ENCODE peak calls at places on chromosome 19, in five cellular contexts. O, W, R, N and L are unnamed samples.

GRCh38 chr19:45560686-45561085 is 23.9 kb downstream of the OPA3 start:
- DNase-seq in O (no peak), N (no peak), R (no peak), W (no peak), L (no peak)

GRCh38 chr19:48511800-48512503 is at the start of gene LMTK3:
- DNase-seq in R (peak), O (peak), W (peak), N (no peak), L (no peak)

GRCh38 chr19:48674216-48674809 is 1.5 kb upstream of the NTN5 start:
- DNase-seq in O (no peak), N (no peak), W (no peak), R (peak), L (no peak)

GRCh38 chr19:10230155-10230903 is 802 bp downstream of the S1PR2 start:
- DNase-seq in R (peak), N (no peak), O (no peak), W (no peak), L (no peak)

GRCh38 chr19:46878613-46879375 is 18.0 kb downstream of the ARHGAP35 start:
- DNase-seq in W (no peak), N (no peak), O (no peak), R (no peak), L (no peak)

GRCh38 chr19:4694211-4694987 is 24.3 kb upstream of the MYDGF start:
- DNase-seq in R (no peak), O (peak), W (peak), N (no peak), L (no peak)

GRCh38 chr19:10333758-10334339 is 520 bp upstream of the RAVER1 start:
- DNase-seq in W (no peak), N (no peak), O (no peak), R (peak), L (no peak)

GRCh38 chr19:55109527-55110291 is 7.7 kb downstream of the PPP1R12C start:
- DNase-seq in W (no peak), R (no peak), O (no peak), N (no peak), L (no peak)

GRCh38 chr19:57010541-57010940 is 109.2 kb upstream of the USP29 start:
- DNase-seq in W (no peak), R (no peak), N (no peak), O (no peak), L (no peak)

GRCh38 chr19:6292006-6292405 is 12.2 kb upstream of the MLLT1 start:
- DNase-seq in O (no peak), R (no peak), W (peak), N (no peak), L (no peak)

GRCh38 chr19:47438793-47439220 is 19.5 kb upstream of the MEIS3 start:
- DNase-seq in W (no peak), O (no peak), R (peak), N (no peak), L (no peak)

GRCh38 chr19:54399189-54399588 is 16.1 kb upstream of the TTYH1 start:
- DNase-seq in N (no peak), O (no peak), W (no peak), R (no peak), L (no peak)

GRCh38 chr19:6073858-6074708 is 36.2 kb downstream of the RFX2 start:
- DNase-seq in W (no peak), N (no peak), R (no peak), O (no peak), L (no peak)

GRCh38 chr19:39127812-39128510 is 2.4 kb downstream of the PAK4 start:
- DNase-seq in W (no peak), O (no peak), R (no peak), N (no peak), L (no peak)

GRCh38 chr19:32351807-32352630 is 6.6 kb downstream of the ZNF507 start:
- DNase-seq in W (no peak), R (no peak), O (no peak), N (no peak), L (no peak)

GRCh38 chr19:28711401-28711800 is 501.6 kb downstream of the UQCRFS1 start:
- DNase-seq in R (no peak), O (no peak), W (no peak), N (no peak), L (no peak)

GRCh38 chr19:12603714-12604113 is 6.9 kb downstream of the ZNF490 start:
- DNase-seq in O (no peak), N (no peak), R (no peak), W (no peak), L (peak)
- TF ChIP-seq HDAC2 in O (no peak), N (no peak), R (no peak), W (no peak), L (no peak)

GRCh38 chr19:955803-956746 is 28.1 kb upstream of the WDR18 start:
- DNase-seq in O (no peak), R (no peak), N (no peak), W (no peak), L (no peak)
- TF ChIP-seq HDAC2 in O (no peak), R (no peak), N (no peak), W (no peak), L (no peak)

DNA sequence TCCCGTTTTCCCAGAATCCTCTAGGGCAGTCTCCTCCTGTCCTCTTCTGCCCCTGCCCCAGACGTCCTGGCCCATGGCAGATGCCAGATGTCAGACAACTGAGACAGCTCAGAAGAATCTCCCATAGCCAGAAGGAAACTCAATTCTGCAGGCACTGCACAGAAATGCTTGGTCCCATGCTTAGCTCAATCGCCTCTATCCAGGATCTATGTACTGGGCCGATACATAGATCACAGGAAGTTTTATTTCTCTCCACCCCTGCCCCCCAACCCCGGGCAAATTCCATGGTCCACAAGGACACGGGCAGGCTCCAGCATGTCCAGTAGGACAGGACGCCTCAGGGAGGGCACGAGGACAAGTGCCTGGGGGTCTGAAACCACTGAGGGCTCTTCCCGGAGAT is 4.8 kb downstream of the MBD3 start:
- DNase-seq in N (peak), R (no peak), W (no peak), O (no peak), L (no peak)
- TF ChIP-seq HDAC2 in N (peak), R (no peak), W (no peak), O (no peak), L (no peak)

GRCh38 chr19:29971002-29971401 is 29.0 kb downstream of the URI1 start:
- DNase-seq in N (no peak), R (no peak), W (no peak), O (no peak), L (no peak)
- TF ChIP-seq HDAC2 in N (no peak), R (no peak), W (no peak), O (no peak), L (no peak)

GRCh38 chr19:1069009-1069779 is 2.2 kb downstream of the ARHGAP45 start:
- DNase-seq in N (no peak), O (no peak), W (no peak), R (no peak), L (no peak)
- TF ChIP-seq HDAC2 in N (no peak), O (no peak), W (no peak), R (no peak), L (no peak)